ENCODE peak calls at places on chromosomes 1 and 21, in seven cellular contexts. One of them, this sample, is unnamed.

GRCh38 chr1:5747428-5748285 is 244.6 kb downstream of the NPHP4 start:
- DNase-seq in pancreas: no peak
- DNase-seq in right lobe of liver: peak
- DNase-seq in tibial nerve: no peak
- DNase-seq in body of pancreas: no peak
- DNase-seq in breast epithelium: no peak
- DNase-seq in thyroid gland: no peak
- DNase-seq in this sample: no peak

GRCh38 chr1:178520803-178521202 is 7.9 kb downstream of the TEX35 start:
- DNase-seq in right lobe of liver: no peak
- DNase-seq in thyroid gland: no peak
- DNase-seq in pancreas: no peak
- DNase-seq in body of pancreas: no peak
- DNase-seq in tibial nerve: no peak
- DNase-seq in breast epithelium: no peak
- DNase-seq in this sample: no peak

GRCh38 chr1:180141381-180141934 is 13.2 kb upstream of the QSOX1 start:
- DNase-seq in right lobe of liver: no peak
- DNase-seq in pancreas: no peak
- DNase-seq in body of pancreas: no peak
- DNase-seq in breast epithelium: no peak
- DNase-seq in thyroid gland: no peak
- DNase-seq in tibial nerve: no peak
- DNase-seq in this sample: no peak

GRCh38 chr1:223363057-223363855 is 720 bp downstream of the SUSD4 start:
- DNase-seq in tibial nerve: no peak
- DNase-seq in thyroid gland: peak
- DNase-seq in right lobe of liver: no peak
- DNase-seq in body of pancreas: peak
- DNase-seq in pancreas: peak
- DNase-seq in breast epithelium: no peak
- DNase-seq in this sample: no peak

GRCh38 chr1:244414543-244414942 is 37.2 kb downstream of the ADSS2 start:
- DNase-seq in tibial nerve: no peak
- DNase-seq in right lobe of liver: no peak
- DNase-seq in pancreas: no peak
- DNase-seq in body of pancreas: no peak
- DNase-seq in thyroid gland: no peak
- DNase-seq in breast epithelium: no peak
- DNase-seq in this sample: no peak

GRCh38 chr1:1628656-1629429 is 3.1 kb upstream of the MMP23B start:
- DNase-seq in body of pancreas: no peak
- DNase-seq in thyroid gland: no peak
- DNase-seq in pancreas: no peak
- DNase-seq in right lobe of liver: no peak
- DNase-seq in tibial nerve: no peak
- DNase-seq in breast epithelium: no peak
- DNase-seq in this sample: no peak

GRCh38 chr21:35648512-35648911 is 411.8 kb downstream of the SETD4 start:
- DNase-seq in tibial nerve: no peak
- DNase-seq in pancreas: peak
- DNase-seq in thyroid gland: no peak
- DNase-seq in body of pancreas: peak
- DNase-seq in right lobe of liver: peak
- DNase-seq in breast epithelium: no peak
- DNase-seq in this sample: no peak

GRCh38 chr1:225825078-225825477 is 15.2 kb downstream of the EPHX1 start:
- DNase-seq in pancreas: peak
- DNase-seq in tibial nerve: no peak
- DNase-seq in breast epithelium: no peak
- DNase-seq in body of pancreas: peak
- DNase-seq in thyroid gland: no peak
- DNase-seq in right lobe of liver: peak
- DNase-seq in this sample: no peak

GRCh38 chr1:221669441-221669840 is 72.4 kb downstream of the DUSP10 start:
- DNase-seq in pancreas: no peak
- DNase-seq in right lobe of liver: no peak
- DNase-seq in thyroid gland: no peak
- DNase-seq in tibial nerve: no peak
- DNase-seq in breast epithelium: no peak
- DNase-seq in body of pancreas: no peak
- DNase-seq in this sample: no peak

GRCh38 chr1:16348414-16349182 is 3.7 kb downstream of the FBXO42 start:
- DNase-seq in thyroid gland: no peak
- DNase-seq in body of pancreas: no peak
- DNase-seq in tibial nerve: no peak
- DNase-seq in pancreas: no peak
- DNase-seq in right lobe of liver: no peak
- DNase-seq in breast epithelium: no peak
- DNase-seq in this sample: peak

GRCh38 chr1:241323510-241323909 is 33.5 kb downstream of the RGS7 start:
- DNase-seq in thyroid gland: no peak
- DNase-seq in pancreas: no peak
- DNase-seq in tibial nerve: no peak
- DNase-seq in breast epithelium: no peak
- DNase-seq in body of pancreas: no peak
- DNase-seq in right lobe of liver: no peak
- DNase-seq in this sample: no peak

GRCh38 chr1:227315500-227316346 is 2.6 kb downstream of the CDC42BPA start:
- DNase-seq in body of pancreas: peak
- DNase-seq in tibial nerve: peak
- DNase-seq in right lobe of liver: peak
- DNase-seq in thyroid gland: peak
- DNase-seq in breast epithelium: no peak
- DNase-seq in pancreas: peak
- DNase-seq in this sample: no peak

GRCh38 chr1:89221341-89221740 is 22.6 kb upstream of the GBP4 start:
- DNase-seq in right lobe of liver: no peak
- DNase-seq in body of pancreas: no peak
- DNase-seq in tibial nerve: no peak
- DNase-seq in breast epithelium: no peak
- DNase-seq in thyroid gland: no peak
- DNase-seq in pancreas: no peak
- DNase-seq in this sample: no peak

GRCh38 chr1:82227696-82228095 is 427.0 kb downstream of the ADGRL2 start:
- DNase-seq in tibial nerve: peak
- DNase-seq in breast epithelium: peak
- DNase-seq in right lobe of liver: no peak
- DNase-seq in body of pancreas: no peak
- DNase-seq in thyroid gland: no peak
- DNase-seq in pancreas: no peak
- DNase-seq in this sample: no peak

GRCh38 chr1:61746768-61747167 is 4.5 kb downstream of the PATJ start:
- DNase-seq in pancreas: no peak
- DNase-seq in tibial nerve: no peak
- DNase-seq in thyroid gland: no peak
- DNase-seq in right lobe of liver: no peak
- DNase-seq in breast epithelium: no peak
- DNase-seq in body of pancreas: no peak
- DNase-seq in this sample: no peak

GRCh38 chr1:94855307-94855700 is 35.1 kb downstream of the SLC44A3 start:
- DNase-seq in tibial nerve: no peak
- DNase-seq in right lobe of liver: no peak
- DNase-seq in body of pancreas: no peak
- DNase-seq in pancreas: no peak
- DNase-seq in thyroid gland: peak
- DNase-seq in breast epithelium: no peak
- DNase-seq in this sample: no peak

DNA sequence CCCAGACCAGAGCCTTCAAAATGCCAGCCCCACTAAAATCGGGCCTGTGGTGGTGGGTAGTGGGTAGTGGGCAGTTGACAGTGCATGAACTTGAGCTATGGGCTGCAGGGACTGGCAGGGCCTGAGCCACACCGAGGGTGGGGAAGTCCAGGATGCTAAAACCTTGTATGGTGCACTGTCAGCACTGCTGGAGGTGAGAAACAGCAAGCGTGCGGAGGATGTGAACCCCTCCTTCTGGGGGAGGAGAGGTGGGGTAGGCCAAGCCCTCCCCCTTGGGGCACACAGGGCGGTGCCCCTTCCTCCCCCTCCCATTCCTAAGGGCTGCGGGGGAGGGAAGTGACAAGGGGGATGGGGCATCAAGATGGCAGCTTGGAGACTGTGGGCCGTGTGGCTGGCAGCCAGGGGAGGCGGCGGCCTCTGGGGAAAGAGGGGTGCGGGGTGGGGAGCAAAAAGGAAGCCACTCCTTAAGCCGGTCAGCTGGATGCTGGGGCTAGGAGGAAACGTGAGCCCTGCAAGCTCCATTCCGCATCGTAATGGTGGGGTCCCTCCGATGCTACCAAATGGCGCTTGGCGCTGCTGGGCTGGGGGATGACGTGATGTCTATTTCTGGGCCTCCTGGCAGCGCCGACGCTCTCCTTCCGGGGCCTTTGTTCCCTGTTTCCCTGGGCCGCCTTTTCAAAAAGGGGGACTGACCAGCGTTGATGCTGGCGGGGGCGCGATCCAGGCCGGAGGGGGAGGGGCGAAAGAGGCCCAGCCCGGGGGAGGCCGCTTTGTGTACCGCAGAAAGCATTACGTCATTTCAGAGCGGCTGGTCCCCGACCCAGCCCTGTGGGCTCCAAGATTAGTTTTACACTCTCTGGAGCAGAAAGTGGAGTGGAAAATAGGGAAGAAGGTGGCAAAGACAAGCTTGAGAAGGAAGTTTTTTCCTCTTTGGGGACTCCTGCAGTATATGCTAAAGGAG is 794 bp downstream of the SYT11 start:
- DNase-seq in pancreas: peak
- DNase-seq in thyroid gland: peak
- DNase-seq in right lobe of liver: peak
- DNase-seq in body of pancreas: peak
- DNase-seq in tibial nerve: peak
- DNase-seq in breast epithelium: peak
- DNase-seq in this sample: peak
- H3K4me3 ChIP-seq in pancreas: peak
- H3K4me3 ChIP-seq in thyroid gland: no peak
- H3K4me3 ChIP-seq in right lobe of liver: no peak
- H3K4me3 ChIP-seq in body of pancreas: no peak
- H3K4me3 ChIP-seq in tibial nerve: peak
- H3K4me3 ChIP-seq in breast epithelium: peak
- H3K4me3 ChIP-seq in this sample: peak

DNA sequence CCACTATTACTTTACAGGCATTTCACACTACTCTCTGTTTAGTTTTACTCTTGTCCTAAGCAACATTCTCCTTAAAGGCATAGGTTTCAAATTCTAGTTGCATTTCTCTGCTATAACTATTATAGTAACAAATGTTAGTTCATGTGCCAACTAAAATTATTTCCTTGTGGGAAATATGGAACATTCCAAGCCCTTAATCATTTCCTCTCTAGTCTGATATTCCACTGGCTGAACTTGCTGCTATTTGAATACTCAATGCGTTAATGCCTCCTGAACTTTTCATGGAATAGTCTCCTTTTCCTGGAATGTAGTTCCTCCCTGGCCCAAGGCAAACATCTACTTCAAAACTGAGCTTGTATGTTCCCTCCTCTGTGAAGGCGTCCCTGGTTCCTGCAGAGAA is 19.3 kb upstream of the TBX19 start:
- DNase-seq in right lobe of liver: no peak
- DNase-seq in breast epithelium: no peak
- DNase-seq in tibial nerve: no peak
- DNase-seq in pancreas: no peak
- DNase-seq in thyroid gland: no peak
- DNase-seq in body of pancreas: no peak
- DNase-seq in this sample: no peak
- H3K4me3 ChIP-seq in right lobe of liver: no peak
- H3K4me3 ChIP-seq in breast epithelium: no peak
- H3K4me3 ChIP-seq in tibial nerve: no peak
- H3K4me3 ChIP-seq in pancreas: no peak
- H3K4me3 ChIP-seq in thyroid gland: no peak
- H3K4me3 ChIP-seq in body of pancreas: no peak
- H3K4me3 ChIP-seq in this sample: no peak

DNA sequence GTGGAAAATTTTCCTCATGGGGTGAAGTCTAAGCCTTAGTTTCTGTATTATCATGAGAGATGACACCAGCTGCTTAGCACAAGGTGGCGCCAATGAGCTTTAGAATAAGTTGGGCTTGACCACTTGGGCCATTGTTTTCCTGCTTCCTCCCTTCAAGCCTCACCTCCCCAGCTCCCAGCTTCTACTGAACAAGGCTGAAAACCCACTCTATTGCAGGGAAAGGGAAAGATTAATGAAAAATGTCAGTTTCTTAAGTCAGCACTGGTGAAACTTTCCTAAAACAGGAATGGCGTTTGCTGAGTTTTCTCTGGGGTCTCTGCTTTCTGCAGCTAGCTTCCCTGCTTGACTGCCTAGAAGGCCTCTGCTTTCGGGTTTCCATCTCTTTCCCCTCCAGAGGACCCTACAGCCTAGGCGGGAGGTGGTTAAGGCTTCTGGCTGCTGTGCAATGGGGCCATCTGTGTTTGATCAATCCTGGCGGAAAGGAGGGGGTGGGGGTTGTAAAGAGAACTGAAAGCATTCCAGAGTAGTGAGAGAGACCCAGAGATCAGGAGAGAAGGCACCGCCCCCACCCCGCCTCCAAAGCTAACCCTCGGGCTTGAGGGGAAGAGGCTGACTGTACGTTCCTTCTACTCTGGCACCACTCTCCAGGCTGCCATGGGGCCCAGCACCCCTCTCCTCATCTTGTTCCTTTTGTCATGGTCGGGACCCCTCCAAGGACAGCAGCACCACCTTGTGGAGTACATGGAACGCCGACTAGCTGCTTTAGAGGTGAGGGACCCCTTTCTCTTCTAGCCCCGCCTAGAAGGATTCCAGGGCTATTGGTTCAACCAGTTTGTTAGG is at the start of gene OLFML3:
- DNase-seq in tibial nerve: peak
- DNase-seq in thyroid gland: peak
- DNase-seq in body of pancreas: peak
- DNase-seq in breast epithelium: peak
- DNase-seq in right lobe of liver: peak
- DNase-seq in pancreas: peak
- DNase-seq in this sample: peak
- H3K4me3 ChIP-seq in tibial nerve: peak
- H3K4me3 ChIP-seq in thyroid gland: no peak
- H3K4me3 ChIP-seq in body of pancreas: no peak
- H3K4me3 ChIP-seq in breast epithelium: peak
- H3K4me3 ChIP-seq in right lobe of liver: no peak
- H3K4me3 ChIP-seq in pancreas: peak
- H3K4me3 ChIP-seq in this sample: peak

DNA sequence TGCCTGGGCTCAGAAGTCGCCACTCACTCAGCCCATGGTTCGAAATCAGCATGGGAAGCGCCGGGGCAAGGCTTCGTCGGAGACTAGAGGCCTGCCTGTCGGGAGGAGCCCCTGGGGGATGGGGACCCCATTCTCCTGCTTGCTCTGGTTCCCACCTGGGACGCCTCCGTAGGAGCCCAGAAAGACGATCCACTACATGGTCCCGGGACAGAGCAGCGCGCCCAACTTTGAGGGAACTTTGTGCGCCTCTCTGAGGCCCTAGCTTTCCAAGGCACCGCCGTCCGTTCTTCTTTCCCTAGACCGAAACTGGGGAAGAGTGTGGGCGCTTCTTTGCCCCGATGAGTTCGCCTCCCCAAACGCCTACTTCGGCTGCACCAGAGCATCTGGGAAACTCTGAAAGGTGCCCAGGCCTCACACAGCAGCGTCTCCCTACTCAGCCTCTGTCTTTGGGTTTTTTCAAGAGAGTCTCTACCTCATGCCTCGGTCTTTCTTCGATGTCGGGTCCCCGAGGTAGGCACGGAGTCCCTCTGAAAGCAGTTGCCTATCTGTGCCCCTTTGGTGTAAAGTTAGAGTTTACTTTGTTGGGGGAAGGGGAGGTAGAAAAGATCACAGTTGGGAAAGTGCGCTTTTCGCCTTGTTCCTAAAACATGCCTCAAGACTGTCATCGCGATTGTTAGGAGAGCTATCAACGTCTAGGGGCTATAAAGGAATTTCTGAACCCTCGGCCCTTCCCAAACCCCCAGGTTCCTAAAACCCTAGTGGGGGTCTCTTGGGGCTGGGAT is 14.0 kb downstream of the NR5A2 start:
- DNase-seq in tibial nerve: no peak
- DNase-seq in body of pancreas: peak
- DNase-seq in right lobe of liver: no peak
- DNase-seq in breast epithelium: no peak
- DNase-seq in thyroid gland: no peak
- DNase-seq in pancreas: no peak
- DNase-seq in this sample: no peak
- H3K4me3 ChIP-seq in tibial nerve: no peak
- H3K4me3 ChIP-seq in body of pancreas: peak
- H3K4me3 ChIP-seq in right lobe of liver: peak
- H3K4me3 ChIP-seq in breast epithelium: peak
- H3K4me3 ChIP-seq in thyroid gland: no peak
- H3K4me3 ChIP-seq in pancreas: peak
- H3K4me3 ChIP-seq in this sample: no peak